ENCODE peak calls at places on chromosome 1, in six cellular contexts. T is ovary, K is MM.1S, H is spleen, F is keratinocyte, W is HepG2. I is an unnamed sample. For H3K36me3, the result is how much of the 10 kb centered on the place peaks cover.

GRCh38 chr1:203202431-203203245 is 16.1 kb upstream of the CHI3L1 start:
- DNase-seq in T (no peak), K (no peak), H (no peak), F (no peak), W (no peak), I (no peak)

GRCh38 chr1:53477626-53478025 is 18.4 kb downstream of the DMRTB1 start:
- DNase-seq in T (no peak), K (no peak), H (no peak), F (no peak), W (no peak), I (no peak)

GRCh38 chr1:23470282-23471070 is 13.5 kb downstream of the ASAP3 start:
- DNase-seq in T (peak), K (no peak), H (no peak), F (no peak), W (no peak), I (peak)

GRCh38 chr1:150973826-150974579 is 632 bp downstream of the CERS2 start:
- DNase-seq in T (peak), K (peak), H (peak), F (no peak), W (no peak), I (peak)

GRCh38 chr1:6086358-6086757 is 40.7 kb downstream of the KCNAB2 start:
- DNase-seq in T (no peak), K (no peak), H (no peak), F (no peak), W (no peak), I (no peak)

GRCh38 chr1:10635992-10636391 is 160.5 kb downstream of the CASZ1 start:
- DNase-seq in T (no peak), K (no peak), H (no peak), F (peak), W (no peak), I (no peak)

GRCh38 chr1:167675440-167675839 is 45.4 kb downstream of the RCSD1 start:
- DNase-seq in T (no peak), K (no peak), H (no peak), F (no peak), W (no peak), I (no peak)

GRCh38 chr1:30111431-30111830 is 612.0 kb downstream of the MATN1 start:
- DNase-seq in T (peak), K (peak), H (no peak), F (no peak), W (peak), I (peak)

GRCh38 chr1:95232646-95233320 is 1.2 kb upstream of the RWDD3 start:
- DNase-seq in T (peak), K (no peak), H (no peak), F (no peak), W (no peak), I (no peak)

GRCh38 chr1:6262570-6263420 is 1.9 kb upstream of the GPR153 start:
- DNase-seq in T (peak), K (no peak), H (no peak), F (no peak), W (no peak), I (no peak)

GRCh38 chr1:4396571-4396970 is 257.8 kb upstream of the AJAP1 start:
- DNase-seq in T (no peak), K (no peak), H (no peak), F (no peak), W (no peak), I (no peak)

DNA sequence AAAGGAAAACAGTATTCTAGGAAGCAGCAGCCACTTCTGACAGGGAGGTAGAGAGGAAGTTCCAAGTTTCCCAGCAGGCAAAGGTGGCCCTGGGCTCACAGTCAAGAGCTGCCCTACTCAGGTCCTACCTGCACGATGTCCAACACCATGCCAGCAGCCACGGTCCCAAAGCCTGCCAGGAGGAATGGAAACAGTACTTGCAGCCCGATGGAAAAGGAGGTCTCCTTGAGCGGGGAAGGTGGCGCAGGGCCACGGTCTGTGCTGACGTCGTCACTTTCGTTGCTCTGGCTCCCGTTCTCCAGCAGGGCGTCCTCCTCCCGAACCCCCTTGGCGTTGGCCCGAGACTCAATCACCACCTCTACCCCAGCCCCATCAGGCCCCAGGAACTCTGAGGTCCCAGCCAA is 3.1 kb downstream of the SLC41A1 start:
- DNase-seq in T (no peak), K (no peak), H (no peak), F (no peak), W (no peak), I (no peak)
- H3K27ac ChIP-seq in T (no peak), K (no peak), H (no peak), F (no peak), W (no peak), I (no peak)

GRCh38 chr1:201436461-201436860 is 14.9 kb upstream of the TNNI1 start:
- DNase-seq in T (no peak), K (no peak), H (no peak), F (no peak), W (peak), I (no peak)
- TF ChIP-seq CTCF in T (no peak), K (no peak), H (no peak), F (peak), W (peak), I (no peak)

GRCh38 chr1:55050283-55050682 is 10.9 kb downstream of the PCSK9 start:
- DNase-seq in T (peak), K (no peak), H (no peak), F (no peak), W (no peak), I (no peak)

GRCh38 chr1:55049914-55050278 is 10.5 kb downstream of the PCSK9 start:
- DNase-seq in T (peak), K (no peak), H (no peak), F (no peak), W (no peak), I (no peak)

GRCh38 chr1:55047611-55048010 is 8.3 kb downstream of the PCSK9 start:
- DNase-seq in T (no peak), K (no peak), H (no peak), F (no peak), W (no peak), I (no peak)

GRCh38 chr1:55049271-55049913 is 10.0 kb downstream of the PCSK9 start:
- DNase-seq in T (no peak), K (no peak), H (no peak), F (no peak), W (no peak), I (no peak)

DNA sequence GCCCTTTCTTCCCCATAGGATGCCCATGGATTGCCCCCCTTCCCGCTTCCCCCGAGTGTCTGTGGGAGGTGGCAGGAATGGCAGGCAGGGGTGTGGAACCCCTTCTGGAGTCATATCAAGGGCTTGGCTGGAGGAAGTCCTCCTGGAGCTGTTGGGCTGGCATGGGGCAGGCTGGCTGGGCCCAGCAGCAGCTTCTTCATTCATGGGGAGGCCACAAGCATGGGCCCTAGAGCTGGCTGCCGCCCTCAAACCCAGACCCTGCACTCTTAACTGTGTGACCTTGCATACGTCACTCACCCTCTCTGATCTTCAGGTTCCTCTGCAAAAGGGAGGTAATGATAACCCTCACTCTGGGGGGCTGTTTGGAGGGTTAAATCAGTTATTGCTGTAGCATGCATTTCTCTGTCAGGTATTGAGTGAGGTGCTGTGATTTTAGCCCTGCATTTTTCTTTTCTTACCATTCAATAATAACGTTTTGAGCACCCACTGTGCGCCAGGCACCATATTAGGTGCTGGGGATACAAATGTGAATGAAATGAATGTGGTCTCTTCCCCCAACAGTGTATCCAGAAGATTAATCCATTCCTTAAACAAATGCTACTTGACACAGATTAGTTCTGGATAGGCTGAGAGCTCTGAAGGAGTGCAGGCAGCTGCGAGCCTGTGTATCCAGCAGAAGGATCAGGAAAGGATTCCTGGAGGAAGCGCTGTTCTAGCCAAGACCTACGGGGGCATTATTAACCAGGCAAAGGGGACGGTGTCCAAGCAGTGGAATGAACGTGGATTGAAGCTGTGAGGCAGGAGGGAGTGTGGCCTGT is 9.3 kb downstream of the PCSK9 start:
- DNase-seq in T (no peak), K (no peak), H (no peak), F (no peak), W (no peak), I (no peak)
- H3K36me3 ChIP-seq in T (under half), K (under half), H (under half), F (half or more), W (half or more), I (under half)

GRCh38 chr1:47332779-47333577 is 612 bp upstream of the CMPK1 start:
- DNase-seq in T (no peak), K (no peak), H (peak), F (no peak), W (no peak), I (no peak)
- H3K27ac ChIP-seq in T (peak), K (peak), H (peak), F (peak), W (peak), I (peak)

GRCh38 chr1:1059494-1060280 is 14.4 kb downstream of the RNF223 start:
- DNase-seq in T (peak), K (peak), H (peak), F (no peak), W (peak), I (peak)
- TF ChIP-seq CTCF in T (no peak), K (no peak), H (no peak), F (no peak), W (no peak), I (no peak)

I was measured in kidney.